ENCODE peak calls at places on chromosomes 5 and 9, in nine cellular contexts. I is CD4-positive, alpha-beta T cell; U is upper lobe of right lung; Q is NB4; C is epithelial cell of esophagus; P is fibroblast of the aortic adventitia; V is GM10248; J is HL-60; X is AG04449. Z is an unnamed sample.

GRCh38 chr5:159851053-159851452 is 65.2 kb upstream of the ADRA1B start:
- DNase-seq in U (no peak), C (peak), V (no peak), J (no peak), P (no peak), I (no peak), X (no peak), Q (no peak), Z (no peak)

GRCh38 chr9:127525426-127526188 is 74.3 kb downstream of the LRSAM1 start:
- DNase-seq in P (peak), C (peak), U (no peak), V (no peak), Q (peak), J (peak), I (no peak), X (no peak), Z (no peak)

GRCh38 chr9:79694676-79695400 is 123.1 kb downstream of the TLE4 start:
- DNase-seq in P (peak), C (peak), X (peak), U (no peak), I (no peak), V (no peak), J (no peak), Q (no peak), Z (no peak)

GRCh38 chr5:83564069-83564749 is 92.7 kb downstream of the VCAN start:
- DNase-seq in U (no peak), C (peak), P (peak), J (no peak), I (no peak), X (no peak), V (peak), Q (peak), Z (peak)

GRCh38 chr9:73714294-73714693 is 562.6 kb downstream of the ANXA1 start:
- DNase-seq in U (no peak), P (no peak), C (peak), Q (no peak), J (no peak), X (no peak), V (no peak), I (no peak), Z (no peak)

GRCh38 chr9:32558408-32558914 is 6.1 kb upstream of the TOPORS start:
- DNase-seq in P (no peak), I (no peak), Q (no peak), V (no peak), C (no peak), U (no peak), X (no peak), J (no peak), Z (no peak)

GRCh38 chr5:16585028-16585667 is 31.6 kb downstream of the RETREG1 start:
- DNase-seq in X (no peak), Q (no peak), I (no peak), V (no peak), C (peak), J (no peak), U (no peak), P (no peak), Z (no peak)

GRCh38 chr9:70420267-70421019 is 6.0 kb upstream of the KLF9 start:
- DNase-seq in J (peak), C (peak), V (peak), P (peak), I (peak), Q (peak), U (peak), X (no peak), Z (peak)

GRCh38 chr9:15182755-15183154 is 124.3 kb downstream of the TTC39B start:
- DNase-seq in V (no peak), P (no peak), Q (no peak), X (no peak), C (no peak), U (no peak), I (no peak), J (no peak), Z (no peak)

GRCh38 chr9:108212179-108212578 is 643.6 kb downstream of the ACTL7B start:
- DNase-seq in P (peak), U (no peak), J (no peak), C (no peak), Q (no peak), V (no peak), X (no peak), I (no peak), Z (no peak)

GRCh38 chr9:131274674-131275331 is 1.5 kb downstream of the FAM78A start:
- DNase-seq in I (no peak), V (no peak), P (no peak), J (no peak), U (peak), C (no peak), X (no peak), Q (peak), Z (peak)

GRCh38 chr5:135162661-135163265 is 128.7 kb upstream of the PITX1 start:
- DNase-seq in X (no peak), U (no peak), C (no peak), J (no peak), Q (no peak), I (no peak), V (no peak), P (no peak), Z (no peak)
- TF ChIP-seq CTCF in X (peak), U (no peak), C (no peak), J (no peak), Q (no peak), I (no peak), V (no peak), P (no peak), Z (no peak)

DNA sequence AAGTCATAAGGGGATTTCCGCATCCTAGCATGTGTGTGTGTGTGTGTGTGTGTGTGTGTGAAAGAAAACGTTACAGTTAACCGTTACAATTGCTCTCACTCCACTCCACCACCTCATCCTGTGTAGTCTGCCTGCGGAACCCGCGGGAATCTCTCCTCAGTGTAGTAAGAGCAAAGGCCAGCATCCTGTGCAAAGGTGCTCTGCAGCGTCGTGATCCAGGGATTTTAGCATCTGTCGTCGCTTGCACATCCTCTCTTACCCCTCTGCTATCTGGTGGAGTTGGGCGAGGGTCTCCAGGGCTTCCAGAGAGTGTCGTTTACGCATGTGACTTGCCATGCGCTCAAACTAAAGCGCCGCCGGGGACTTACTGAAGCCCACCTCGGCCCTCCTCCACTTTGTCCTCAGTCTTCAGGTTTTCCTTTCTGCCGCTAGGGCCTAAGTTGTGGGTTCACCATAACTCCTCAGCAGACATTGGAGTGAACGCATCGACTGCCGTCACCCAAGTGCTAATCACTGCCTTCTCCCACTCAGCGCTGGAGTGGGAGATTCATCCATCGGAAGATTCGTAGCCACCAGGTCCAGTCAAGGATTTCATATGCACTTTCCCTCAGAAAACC is 3.9 kb downstream of the CDKN2B start:
- DNase-seq in V (no peak), I (no peak), Q (no peak), U (peak), C (no peak), P (peak), X (no peak), J (no peak), Z (no peak)
- TF ChIP-seq CTCF in V (no peak), I (no peak), Q (no peak), U (no peak), C (peak), P (no peak), X (peak), J (no peak), Z (no peak)

GRCh38 chr9:3336951-3337350 is 188.8 kb downstream of the RFX3 start:
- DNase-seq in X (no peak), P (no peak), V (no peak), Q (no peak), U (no peak), J (no peak), C (no peak), I (no peak), Z (no peak)

GRCh38 chr9:3330792-3331420 is 194.9 kb downstream of the RFX3 start:
- DNase-seq in Q (no peak), P (peak), U (no peak), I (no peak), V (no peak), X (no peak), J (no peak), C (peak), Z (no peak)

GRCh38 chr9:3332802-3333201 is 193.0 kb downstream of the RFX3 start:
- DNase-seq in J (no peak), X (no peak), I (no peak), Q (no peak), V (no peak), U (no peak), C (no peak), P (no peak), Z (no peak)

GRCh38 chr9:3329361-3329760 is 196.4 kb downstream of the RFX3 start:
- DNase-seq in V (no peak), X (no peak), Q (no peak), I (no peak), C (peak), P (peak), J (no peak), U (no peak), Z (no peak)

GRCh38 chr9:3331801-3332200 is 194.0 kb downstream of the RFX3 start:
- DNase-seq in J (peak), I (no peak), C (peak), V (no peak), U (no peak), X (no peak), P (no peak), Q (peak), Z (no peak)
- TF ChIP-seq CTCF in J (no peak), I (no peak), C (peak), V (peak), U (peak), X (no peak), P (no peak), Q (peak), Z (no peak)

GRCh38 chr5:55222061-55222818 is 4.9 kb downstream of the MCIDAS start:
- DNase-seq in Q (peak), U (no peak), X (no peak), I (no peak), V (no peak), P (no peak), J (no peak), C (no peak), Z (peak)

GRCh38 chr5:55218966-55219365 is 8.1 kb downstream of the MCIDAS start:
- DNase-seq in Q (no peak), P (no peak), X (no peak), U (peak), C (peak), I (no peak), J (no peak), V (no peak), Z (no peak)

GRCh38 chr5:55222819-55223124 is 4.3 kb downstream of the MCIDAS start:
- DNase-seq in V (peak), X (no peak), U (no peak), C (no peak), Q (no peak), P (no peak), J (no peak), I (no peak), Z (peak)

GRCh38 chr5:55219770-55220169 is 7.3 kb downstream of the MCIDAS start:
- DNase-seq in C (no peak), J (no peak), Q (no peak), U (no peak), V (no peak), X (no peak), I (no peak), P (no peak), Z (no peak)

DNA sequence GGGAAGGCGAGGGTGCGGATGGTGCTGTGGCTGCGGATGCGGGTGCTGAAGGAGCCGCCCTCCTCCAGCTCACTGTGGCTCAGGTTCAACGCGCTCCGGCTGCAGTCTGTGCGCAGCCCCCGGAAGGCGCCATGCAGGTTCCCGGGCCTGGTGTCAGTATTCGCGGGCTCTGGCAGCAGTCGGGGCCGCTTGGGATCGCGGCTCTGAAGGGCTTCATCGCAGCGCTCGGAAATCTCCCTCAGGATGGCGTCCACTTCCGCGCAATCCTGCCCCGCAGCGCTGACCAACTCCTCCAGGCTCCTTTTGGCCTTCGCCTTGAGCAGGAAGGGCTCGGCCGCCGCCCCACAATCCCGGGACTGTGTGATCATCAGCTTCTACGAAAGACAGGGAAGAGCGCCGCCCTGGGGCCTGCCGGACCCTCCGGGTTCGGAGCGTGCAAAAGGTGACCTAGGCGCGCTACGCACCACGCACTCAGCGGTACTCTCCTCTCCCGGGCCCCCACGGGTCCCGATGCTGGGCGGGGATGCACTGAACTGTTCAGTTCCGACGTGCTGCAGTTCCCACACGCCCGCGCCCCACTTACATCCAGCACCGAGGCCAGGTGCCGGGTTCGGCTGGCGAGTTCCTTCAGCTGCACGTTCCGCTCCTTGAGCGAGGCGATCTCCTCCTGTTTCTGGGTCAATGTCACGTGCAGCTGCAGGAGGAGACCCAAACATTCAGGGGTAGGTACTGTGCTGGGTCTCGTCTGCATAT is 6.5 kb downstream of the MCIDAS start:
- DNase-seq in U (no peak), Q (no peak), P (no peak), I (no peak), C (peak), V (no peak), X (no peak), J (no peak), Z (no peak)
- TF ChIP-seq CTCF in U (no peak), Q (no peak), P (no peak), I (no peak), C (no peak), V (no peak), X (no peak), J (no peak), Z (no peak)

DNA sequence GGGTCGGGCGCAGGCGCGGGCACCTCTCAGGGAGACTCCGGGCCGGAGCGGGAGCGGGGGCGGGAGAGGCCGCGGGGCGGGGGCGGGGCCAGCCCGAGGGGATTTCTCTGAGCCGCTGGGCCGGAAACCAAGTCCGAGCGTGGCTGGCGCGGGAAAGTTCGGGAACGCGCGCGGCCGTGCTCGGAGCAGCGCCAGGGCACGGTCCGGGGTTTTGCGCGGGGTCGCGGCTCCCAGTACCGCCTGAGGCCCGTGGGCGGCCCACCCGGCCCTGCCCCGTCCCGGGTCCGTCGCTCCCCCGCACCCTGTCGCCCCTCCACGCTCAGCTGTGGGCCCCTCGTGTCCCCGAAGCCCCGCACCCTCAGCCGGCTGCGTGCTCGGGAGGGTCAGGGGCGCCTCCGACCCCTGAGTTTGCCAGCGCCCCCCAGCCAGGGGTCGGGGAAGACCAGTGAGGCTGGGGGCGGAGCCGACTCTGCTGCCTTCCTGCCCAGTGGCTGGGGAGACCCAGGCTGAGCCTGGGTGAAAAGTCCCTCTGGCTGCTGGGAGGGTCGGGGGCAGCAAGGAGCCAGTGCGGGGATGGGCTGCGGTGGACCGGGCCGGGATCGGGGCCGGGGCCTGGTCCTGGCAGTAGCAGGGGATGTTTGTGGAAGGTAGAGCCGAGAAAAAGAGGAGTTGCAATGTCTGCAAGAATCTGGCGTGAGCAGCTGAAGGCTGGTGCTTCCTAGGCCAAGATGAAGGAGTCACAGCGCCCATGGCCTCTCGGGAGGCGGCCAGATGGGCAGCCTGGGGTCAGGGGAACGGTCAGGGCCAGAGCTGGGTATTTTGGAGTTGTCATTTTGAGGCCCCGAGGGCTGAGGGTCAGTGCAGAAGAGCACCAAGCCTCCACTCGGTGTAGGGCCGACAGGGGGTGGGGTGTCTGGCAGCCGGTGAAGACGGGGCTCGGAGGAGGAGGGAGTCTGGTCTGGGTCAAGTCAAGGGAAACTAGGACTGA is 588 bp downstream of the TRAF2 start:
- DNase-seq in V (peak), C (no peak), Q (peak), P (peak), I (peak), X (no peak), J (no peak), U (peak), Z (peak)
- TF ChIP-seq CTCF in V (no peak), C (no peak), Q (no peak), P (no peak), I (no peak), X (no peak), J (no peak), U (no peak), Z (no peak)

GRCh38 chr5:154995679-154996078 is 17.9 kb upstream of the KIF4B start:
- DNase-seq in U (no peak), P (no peak), I (no peak), Q (peak), J (no peak), C (no peak), X (no peak), V (no peak), Z (no peak)
- TF ChIP-seq CTCF in U (no peak), P (no peak), I (no peak), Q (peak), J (no peak), C (no peak), X (no peak), V (peak), Z (no peak)

GRCh38 chr9:96061293-96061987 is 185.9 kb downstream of the ERCC6L2 start:
- DNase-seq in J (peak), X (no peak), I (peak), Q (peak), V (peak), U (no peak), C (peak), P (peak), Z (peak)
- TF ChIP-seq CTCF in J (no peak), X (peak), I (peak), Q (peak), V (peak), U (peak), C (peak), P (peak), Z (peak)

GRCh38 chr9:37410969-37411785 is 11.3 kb upstream of the GRHPR start:
- DNase-seq in J (no peak), U (no peak), I (no peak), C (no peak), Q (no peak), X (no peak), P (peak), V (peak), Z (peak)
- TF ChIP-seq CTCF in J (no peak), U (no peak), I (no peak), C (peak), Q (peak), X (peak), P (peak), V (peak), Z (peak)

Z was measured in GM13977.